ENCODE peak calls at places on chromosomes 3 and 15, in eight cellular contexts. F, K, C, E, L, X, H and S are unnamed samples.

GRCh38 chr15:65334586-65335231 is 30.2 kb downstream of the RNU5B-1 start:
- DNase-seq in L (no peak), X (no peak), E (no peak), F (no peak), K (no peak), H (no peak), C (no peak), S (no peak)

GRCh38 chr15:100211855-100212850 is 129.6 kb downstream of the ADAMTS17 start:
- DNase-seq in K (no peak), X (no peak), F (no peak), H (no peak), L (no peak), E (peak), C (no peak), S (peak)

GRCh38 chr3:32154180-32154579 is 47.8 kb downstream of the GPD1L start:
- DNase-seq in C (no peak), E (no peak), L (no peak), F (no peak), K (peak), H (no peak), X (no peak), S (no peak)

GRCh38 chr3:155332668-155333160 is 39.2 kb upstream of the STRIT1 start:
- DNase-seq in K (no peak), E (no peak), L (no peak), F (no peak), H (no peak), X (no peak), C (no peak), S (no peak)

GRCh38 chr15:46251873-46252272 is 617.0 kb downstream of the SQOR start:
- DNase-seq in L (no peak), X (no peak), H (no peak), F (no peak), E (no peak), K (no peak), C (no peak), S (no peak)

GRCh38 chr3:76367281-76367680 is 581.9 kb upstream of the ZNF717 start:
- DNase-seq in E (no peak), F (no peak), C (no peak), X (no peak), H (no peak), L (no peak), K (no peak), S (no peak)

GRCh38 chr15:69976366-69976994 is 121.2 kb downstream of the TLE3 start:
- DNase-seq in C (no peak), E (no peak), F (no peak), H (no peak), L (no peak), K (peak), X (no peak), S (peak)

GRCh38 chr15:76160426-76161152 is 100.8 kb downstream of the TMEM266 start:
- DNase-seq in L (no peak), X (no peak), K (no peak), C (peak), E (no peak), F (no peak), H (no peak), S (no peak)

GRCh38 chr3:100002599-100003350 is 111.5 kb downstream of the FILIP1L start:
- DNase-seq in H (peak), F (peak), X (peak), K (no peak), L (peak), C (no peak), E (no peak), S (peak)

GRCh38 chr15:89937365-89938355 is 24.9 kb upstream of the ARPIN start:
- DNase-seq in X (no peak), H (no peak), K (no peak), L (no peak), C (no peak), F (no peak), E (no peak), S (no peak)

GRCh38 chr3:14425574-14426304 is 23.3 kb downstream of the SLC6A6 start:
- DNase-seq in X (peak), E (no peak), C (no peak), K (no peak), F (no peak), H (no peak), L (no peak), S (peak)

GRCh38 chr3:192888121-192888520 is 29.5 kb downstream of the MB21D2 start:
- DNase-seq in L (no peak), F (no peak), E (no peak), K (no peak), C (no peak), X (no peak), H (no peak), S (no peak)

GRCh38 chr3:56858331-56858730 is 56.6 kb upstream of the ARHGEF3 start:
- DNase-seq in K (no peak), X (no peak), H (no peak), F (no peak), C (no peak), L (no peak), E (no peak), S (no peak)

GRCh38 chr3:122100591-122101491 is 45.7 kb downstream of the CD86 start:
- DNase-seq in L (peak), X (no peak), C (no peak), F (no peak), E (no peak), H (no peak), K (no peak), S (no peak)

GRCh38 chr15:35427091-35427490 is 118.9 kb downstream of the DPH6 start:
- DNase-seq in C (no peak), F (no peak), E (no peak), K (no peak), H (no peak), X (no peak), L (no peak), S (no peak)

GRCh38 chr3:119559441-119559963 is at the start of gene CD80:
- DNase-seq in E (no peak), X (peak), F (no peak), H (no peak), K (peak), C (peak), L (peak), S (peak)

GRCh38 chr3:14617508-14618023 is 34.0 kb upstream of the CCDC174 start:
- DNase-seq in E (no peak), X (no peak), L (no peak), K (no peak), C (no peak), F (no peak), H (no peak), S (no peak)

GRCh38 chr3:41155834-41156233 is 43.5 kb upstream of the CTNNB1 start:
- DNase-seq in H (no peak), E (no peak), K (no peak), F (no peak), X (no peak), C (no peak), L (no peak), S (no peak)

GRCh38 chr15:39130556-39131379 is 450.1 kb upstream of the THBS1 start:
- DNase-seq in H (no peak), L (no peak), K (no peak), F (no peak), C (no peak), E (no peak), X (no peak), S (no peak)

GRCh38 chr3:45644467-45645201 is 44.6 kb upstream of the SACM1L start:
- DNase-seq in L (no peak), C (no peak), H (no peak), X (no peak), E (no peak), K (no peak), F (no peak), S (no peak)

GRCh38 chr15:25093455-25094029 is 138.8 kb downstream of the SNRPN start:
- DNase-seq in E (no peak), X (no peak), H (no peak), L (no peak), C (no peak), F (no peak), K (no peak), S (no peak)

GRCh38 chr15:100890059-100890720 is 10.6 kb downstream of the ALDH1A3 start:
- DNase-seq in E (no peak), H (no peak), C (no peak), X (no peak), F (no peak), L (no peak), K (no peak), S (no peak)

GRCh38 chr3:50529996-50530706 is 26.7 kb upstream of the CACNA2D2 start:
- DNase-seq in C (no peak), L (no peak), E (no peak), X (no peak), K (no peak), H (no peak), F (no peak), S (no peak)

DNA sequence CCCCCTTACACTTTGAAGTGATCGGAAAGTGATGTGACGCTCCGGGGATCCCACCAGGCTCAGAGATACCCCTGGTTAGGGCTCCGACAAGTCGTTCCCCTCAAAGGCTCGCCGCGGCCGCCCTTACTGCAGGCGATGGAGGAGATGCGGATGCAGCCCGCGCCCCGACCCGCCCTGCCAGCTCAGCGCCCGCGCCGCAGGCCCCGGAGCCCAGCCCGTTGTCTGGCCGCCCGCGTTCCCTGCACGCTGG is 228 bp downstream of the GLT8D1 start:
- DNase-seq in K (no peak), E (no peak), X (no peak), L (no peak), H (no peak), F (no peak), C (no peak), S (no peak)
- TF ChIP-seq POLR2A in K (no peak), E (no peak), X (no peak), L (no peak), H (no peak), F (no peak), C (no peak), S (no peak)

DNA sequence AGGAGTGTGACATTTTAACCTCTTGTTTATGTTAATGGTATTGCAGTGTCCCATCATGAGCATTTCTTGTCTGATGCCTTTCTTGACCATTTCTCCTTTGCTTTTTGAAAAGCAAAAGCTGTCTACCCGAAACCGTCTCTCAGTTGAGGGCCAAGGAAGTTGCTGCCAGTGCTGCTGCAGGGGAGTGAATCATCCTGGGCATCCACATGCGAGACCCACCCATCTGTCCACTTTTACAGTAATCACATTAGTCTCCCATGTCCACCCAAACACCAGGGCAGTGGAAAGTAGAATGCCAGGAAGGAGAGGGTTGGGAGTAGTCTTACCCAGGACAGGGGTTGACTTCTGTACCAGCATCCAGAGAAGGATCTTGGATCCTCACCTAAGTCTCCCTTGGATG is 48.6 kb upstream of the TEX264 start:
- DNase-seq in K (no peak), E (no peak), L (no peak), X (no peak), C (no peak), F (no peak), H (no peak), S (no peak)
- TF ChIP-seq POLR2A in K (no peak), E (no peak), L (no peak), X (no peak), C (no peak), F (no peak), H (no peak), S (no peak)

DNA sequence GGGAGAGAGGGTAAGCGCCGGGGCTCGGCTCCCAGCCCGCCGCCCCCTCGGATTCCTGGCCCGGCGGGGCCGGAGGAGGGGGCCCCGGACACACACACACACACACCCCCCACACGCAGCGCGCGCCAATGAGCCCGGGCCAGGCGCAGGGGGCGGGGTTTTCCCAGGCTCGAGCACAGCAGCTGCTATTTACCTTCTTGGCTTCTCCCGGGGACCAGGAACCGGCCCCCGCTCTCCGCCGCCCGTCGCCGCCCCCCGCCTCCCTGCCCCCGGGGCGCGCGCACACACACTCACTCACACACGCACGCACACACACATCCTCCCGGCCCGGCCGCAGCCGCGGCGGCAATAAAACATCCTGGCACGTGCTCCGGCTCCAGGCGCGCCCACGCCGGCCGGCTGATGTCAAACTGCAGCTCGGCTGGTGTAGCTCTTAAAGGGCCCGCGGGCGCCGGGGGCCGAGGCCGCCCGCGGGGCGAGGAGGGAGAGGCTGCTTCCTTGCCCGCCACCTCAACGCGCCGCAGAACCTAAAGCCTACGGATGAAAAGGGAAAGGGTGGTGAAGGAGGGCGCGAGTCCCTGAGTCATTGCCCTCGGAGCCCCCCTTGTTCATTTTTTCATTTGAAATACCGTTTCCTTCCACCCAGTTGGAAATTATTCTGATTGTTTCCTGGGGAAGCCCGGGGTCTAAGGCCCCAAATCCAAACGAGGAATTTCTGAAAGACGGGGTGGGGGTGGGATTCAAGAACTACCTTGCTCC is 1.0 kb upstream of the HES1 start:
- DNase-seq in C (peak), H (peak), E (peak), F (peak), K (peak), L (peak), X (peak), S (peak)
- TF ChIP-seq POLR2A in C (peak), H (no peak), E (peak), F (peak), K (no peak), L (no peak), X (no peak), S (peak)

GRCh38 chr3:186241910-186242821 is 119.9 kb downstream of the DGKG start:
- DNase-seq in K (peak), H (peak), F (peak), E (peak), C (peak), L (peak), X (peak), S (peak)
- TF ChIP-seq POLR2A in K (no peak), H (no peak), F (no peak), E (no peak), C (peak), L (no peak), X (no peak), S (no peak)

GRCh38 chr3:126424039-126424717 is 29.5 kb downstream of the CFAP100 start:
- DNase-seq in F (no peak), K (no peak), H (no peak), E (no peak), L (no peak), C (no peak), X (peak), S (no peak)
- TF ChIP-seq POLR2A in F (no peak), K (no peak), H (no peak), E (no peak), L (no peak), C (no peak), X (no peak), S (no peak)

DNA sequence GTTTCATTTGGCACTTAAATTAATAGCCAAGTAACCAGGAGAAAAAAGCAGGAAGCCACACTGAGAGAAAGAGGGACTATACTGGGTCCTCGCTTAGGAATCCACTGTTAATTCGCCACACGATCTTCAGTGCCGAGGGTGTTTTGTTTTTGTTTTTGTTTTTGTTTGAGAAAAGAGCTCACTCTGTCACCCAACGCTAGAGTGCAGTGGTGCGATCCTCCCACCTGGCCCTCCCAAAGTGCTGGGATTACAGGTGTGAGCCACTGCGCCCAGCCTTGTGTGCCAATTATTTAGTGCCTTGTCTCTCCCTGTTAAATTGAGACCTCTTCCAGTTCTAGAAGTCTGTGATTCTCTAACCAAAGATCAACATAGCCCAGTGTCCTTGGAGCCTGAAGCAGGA is 53.8 kb upstream of the TPM1 start:
- DNase-seq in K (no peak), L (no peak), X (no peak), C (no peak), E (no peak), H (no peak), F (no peak), S (no peak)
- TF ChIP-seq POLR2A in K (no peak), L (no peak), X (no peak), C (no peak), E (no peak), H (no peak), F (no peak), S (no peak)

GRCh38 chr3:38496131-38496910 is at the start of gene EXOG:
- DNase-seq in C (peak), L (peak), X (peak), E (peak), F (peak), K (peak), H (peak), S (peak)
- TF ChIP-seq POLR2A in C (no peak), L (peak), X (no peak), E (no peak), F (no peak), K (no peak), H (no peak), S (peak)

DNA sequence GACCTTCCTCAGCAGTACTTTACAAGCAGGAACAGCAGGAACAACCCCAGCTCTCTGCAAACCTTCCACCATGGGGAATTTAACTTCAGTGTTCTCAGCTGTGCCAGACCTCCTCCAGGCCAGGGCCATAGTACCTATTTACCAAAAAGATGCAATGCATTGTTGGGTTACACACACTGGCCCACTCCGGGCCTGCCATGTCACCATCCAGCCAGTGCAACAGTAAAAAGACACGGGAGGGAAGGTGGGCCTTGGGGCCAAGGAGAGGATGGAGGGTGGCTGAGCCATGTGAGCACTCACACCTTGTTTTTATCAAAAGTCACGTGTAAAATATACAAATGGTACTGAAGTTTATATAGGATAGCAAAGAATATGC is 157.0 kb downstream of the GABRB3 start:
- DNase-seq in C (no peak), X (no peak), E (no peak), F (no peak), K (no peak), H (no peak), L (no peak), S (no peak)
- TF ChIP-seq POLR2A in C (no peak), X (no peak), E (no peak), F (no peak), K (no peak), H (no peak), L (no peak), S (no peak)

GRCh38 chr15:67196222-67196621 is 58.2 kb downstream of the AAGAB start:
- DNase-seq in L (no peak), K (no peak), E (no peak), C (no peak), F (no peak), X (no peak), H (no peak), S (no peak)

GRCh38 chr15:67195305-67195704 is 59.2 kb downstream of the AAGAB start:
- DNase-seq in E (no peak), K (no peak), H (no peak), X (no peak), C (no peak), L (no peak), F (no peak), S (no peak)

GRCh38 chr15:67193223-67194009 is 61.0 kb downstream of the AAGAB start:
- DNase-seq in F (no peak), L (no peak), E (no peak), C (peak), K (no peak), X (no peak), H (peak), S (no peak)

GRCh38 chr15:67192185-67192584 is 62.3 kb downstream of the AAGAB start:
- DNase-seq in L (no peak), E (no peak), X (no peak), F (no peak), K (no peak), H (no peak), C (no peak), S (no peak)

DNA sequence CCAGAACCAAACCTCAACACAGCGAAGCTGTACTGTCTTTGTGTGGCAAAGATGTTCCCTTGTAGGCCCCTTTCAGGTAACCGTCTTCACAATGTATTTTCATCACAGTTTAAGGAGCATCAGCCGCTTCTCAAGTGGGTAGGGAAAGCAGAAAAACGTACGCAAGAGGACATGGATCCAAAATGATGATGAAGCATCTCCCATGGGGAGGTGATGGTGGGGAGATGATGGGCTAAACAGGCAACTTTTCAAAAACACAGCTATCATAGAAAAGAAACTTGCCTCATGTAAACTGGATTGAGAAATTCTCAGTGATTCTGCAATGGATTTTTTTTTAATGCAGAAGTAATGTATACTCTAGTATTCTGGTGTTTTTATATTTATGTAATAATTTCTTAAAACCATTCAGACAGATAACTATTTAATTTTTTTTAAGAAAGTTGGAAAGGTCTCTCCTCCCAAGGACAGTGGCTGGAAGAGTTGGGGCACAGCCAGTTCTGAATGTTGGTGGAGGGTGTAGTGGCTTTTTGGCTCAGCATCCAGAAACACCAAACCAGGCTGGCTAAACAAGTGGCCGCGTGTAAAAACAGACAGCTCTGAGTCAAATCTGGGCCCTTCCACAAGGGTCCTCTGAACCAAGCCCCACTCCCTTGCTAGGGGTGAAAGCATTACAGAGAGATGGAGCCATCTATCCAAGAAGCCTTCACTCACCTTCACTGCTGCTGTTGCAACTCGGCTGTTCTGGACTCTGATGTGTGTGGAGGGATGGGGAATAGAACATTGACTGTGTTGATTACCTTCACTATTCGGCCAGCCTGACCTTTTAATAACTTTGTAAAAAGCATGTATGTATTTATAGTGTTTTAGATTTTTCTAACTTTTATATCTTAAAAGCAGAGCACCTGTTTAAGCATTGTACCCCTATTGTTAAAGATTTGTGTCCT is 60.0 kb downstream of the AAGAB start:
- DNase-seq in C (peak), L (no peak), F (no peak), E (no peak), H (peak), K (peak), X (no peak), S (no peak)
- TF ChIP-seq POLR2A in C (no peak), L (no peak), F (no peak), E (no peak), H (no peak), K (no peak), X (no peak), S (no peak)